ENCODE peak calls at places on chromosomes 5 and 9, in five cellular contexts. One of them, this sample, is unnamed.

GRCh38 chr5:75734913-75735789 is 17.9 kb upstream of the POC5 start:
- DNase-seq in head of caudate nucleus: peak
- DNase-seq in COLO829: no peak
- DNase-seq in amniotic epithelial cell: no peak
- DNase-seq in progenitor cell of endocrine pancreas: no peak
- DNase-seq in this sample: peak

GRCh38 chr5:136216230-136216629 is 23.3 kb upstream of the SMIM32 start:
- DNase-seq in head of caudate nucleus: no peak
- DNase-seq in COLO829: no peak
- DNase-seq in amniotic epithelial cell: no peak
- DNase-seq in progenitor cell of endocrine pancreas: no peak
- DNase-seq in this sample: no peak

GRCh38 chr5:122400961-122401360 is 88.9 kb downstream of the SNCAIP start:
- DNase-seq in head of caudate nucleus: no peak
- DNase-seq in COLO829: no peak
- DNase-seq in amniotic epithelial cell: no peak
- DNase-seq in progenitor cell of endocrine pancreas: no peak
- DNase-seq in this sample: no peak

GRCh38 chr9:117546894-117547293 is 132.0 kb upstream of the ASTN2 start:
- DNase-seq in head of caudate nucleus: no peak
- DNase-seq in COLO829: no peak
- DNase-seq in amniotic epithelial cell: no peak
- DNase-seq in progenitor cell of endocrine pancreas: no peak
- DNase-seq in this sample: no peak

GRCh38 chr9:133813749-133814585 is 75.8 kb upstream of the SARDH start:
- DNase-seq in head of caudate nucleus: no peak
- DNase-seq in COLO829: no peak
- DNase-seq in amniotic epithelial cell: peak
- DNase-seq in progenitor cell of endocrine pancreas: no peak
- DNase-seq in this sample: no peak

GRCh38 chr5:167205881-167206280 is 1085.6 kb upstream of the WWC1 start:
- DNase-seq in head of caudate nucleus: no peak
- DNase-seq in COLO829: no peak
- DNase-seq in amniotic epithelial cell: no peak
- DNase-seq in progenitor cell of endocrine pancreas: no peak
- DNase-seq in this sample: no peak

GRCh38 chr5:106269252-106269843 is 1401.4 kb downstream of the EFNA5 start:
- DNase-seq in head of caudate nucleus: no peak
- DNase-seq in COLO829: peak
- DNase-seq in amniotic epithelial cell: peak
- DNase-seq in progenitor cell of endocrine pancreas: no peak
- DNase-seq in this sample: no peak

GRCh38 chr9:120916573-120916972 is 10.0 kb downstream of the TRAF1 start:
- DNase-seq in head of caudate nucleus: peak
- DNase-seq in COLO829: no peak
- DNase-seq in amniotic epithelial cell: peak
- DNase-seq in progenitor cell of endocrine pancreas: no peak
- DNase-seq in this sample: peak